ENCODE peak calls at places on chromosomes 13 and 19, in seven cellular contexts. One of them, this sample, is unnamed.

GRCh38 chr19:55552620-55553019 is 7.3 kb upstream of the SBK3 start:
- DNase-seq in BJ: peak; percentile 85
- DNase-seq in AG04450: peak; percentile 51
- DNase-seq in HFF-Myc: no peak
- DNase-seq in AG09309: peak; percentile 82
- DNase-seq in upper lobe of right lung: no peak
- DNase-seq in endodermal cell: no peak
- DNase-seq in this sample: peak; percentile 83

GRCh38 chr13:98988277-98988676 is 10.4 kb upstream of the DOCK9 start:
- DNase-seq in AG09309: no peak
- DNase-seq in endodermal cell: no peak
- DNase-seq in upper lobe of right lung: no peak
- DNase-seq in BJ: no peak
- DNase-seq in AG04450: no peak
- DNase-seq in HFF-Myc: no peak
- DNase-seq in this sample: no peak

GRCh38 chr19:17775991-17776803 is 18.7 kb upstream of the B3GNT3 start:
- DNase-seq in upper lobe of right lung: peak; percentile 88
- DNase-seq in AG09309: no peak
- DNase-seq in HFF-Myc: no peak
- DNase-seq in BJ: no peak
- DNase-seq in AG04450: no peak
- DNase-seq in endodermal cell: no peak
- DNase-seq in this sample: no peak

GRCh38 chr19:5592531-5592930 is 24.8 kb upstream of the TINCR start:
- DNase-seq in BJ: no peak
- DNase-seq in endodermal cell: no peak
- DNase-seq in HFF-Myc: no peak
- DNase-seq in AG09309: no peak
- DNase-seq in upper lobe of right lung: no peak
- DNase-seq in AG04450: no peak
- DNase-seq in this sample: no peak

GRCh38 chr19:19444694-19445155 is 39.2 kb downstream of the GATAD2A start:
- DNase-seq in HFF-Myc: no peak
- DNase-seq in endodermal cell: peak; percentile 55
- DNase-seq in upper lobe of right lung: no peak
- DNase-seq in BJ: no peak
- DNase-seq in AG04450: no peak
- DNase-seq in AG09309: no peak
- DNase-seq in this sample: no peak

GRCh38 chr19:18862976-18863842 is 31.4 kb downstream of the UPF1 start:
- DNase-seq in HFF-Myc: no peak
- DNase-seq in AG04450: no peak
- DNase-seq in AG09309: no peak
- DNase-seq in upper lobe of right lung: no peak
- DNase-seq in BJ: no peak
- DNase-seq in endodermal cell: no peak
- DNase-seq in this sample: no peak

GRCh38 chr13:112870062-112870352 is 99.0 kb upstream of the MCF2L start:
- DNase-seq in AG09309: no peak
- DNase-seq in HFF-Myc: no peak
- DNase-seq in upper lobe of right lung: no peak
- DNase-seq in BJ: no peak
- DNase-seq in AG04450: no peak
- DNase-seq in endodermal cell: no peak
- DNase-seq in this sample: no peak

GRCh38 chr19:27780367-27781065 is 1432.4 kb downstream of the UQCRFS1 start:
- DNase-seq in upper lobe of right lung: no peak
- DNase-seq in BJ: no peak
- DNase-seq in AG04450: no peak
- DNase-seq in HFF-Myc: no peak
- DNase-seq in endodermal cell: peak; percentile 16
- DNase-seq in AG09309: no peak
- DNase-seq in this sample: no peak

GRCh38 chr19:17337675-17338439 is 504 bp downstream of the GTPBP3 start:
- DNase-seq in upper lobe of right lung: no peak
- DNase-seq in HFF-Myc: no peak
- DNase-seq in AG09309: no peak
- DNase-seq in endodermal cell: no peak
- DNase-seq in BJ: no peak
- DNase-seq in AG04450: no peak
- DNase-seq in this sample: no peak

GRCh38 chr19:15199652-15200574 is 882 bp downstream of the NOTCH3 start:
- DNase-seq in AG04450: no peak
- DNase-seq in HFF-Myc: no peak
- DNase-seq in endodermal cell: peak; percentile 91
- DNase-seq in BJ: no peak
- DNase-seq in AG09309: no peak
- DNase-seq in upper lobe of right lung: no peak
- DNase-seq in this sample: no peak

GRCh38 chr19:7605490-7606222 is 10.0 kb downstream of the CAMSAP3 start:
- DNase-seq in HFF-Myc: no peak
- DNase-seq in endodermal cell: peak; percentile 88
- DNase-seq in upper lobe of right lung: no peak
- DNase-seq in BJ: no peak
- DNase-seq in AG04450: no peak
- DNase-seq in AG09309: no peak
- DNase-seq in this sample: no peak

GRCh38 chr13:32932376-32932775 is 83.8 kb upstream of the KL start:
- DNase-seq in AG04450: no peak
- DNase-seq in upper lobe of right lung: no peak
- DNase-seq in AG09309: peak; percentile 28
- DNase-seq in endodermal cell: no peak
- DNase-seq in BJ: no peak
- DNase-seq in HFF-Myc: no peak
- DNase-seq in this sample: no peak

GRCh38 chr13:33227927-33228644 is 57.5 kb downstream of the STARD13 start:
- DNase-seq in BJ: no peak
- DNase-seq in upper lobe of right lung: no peak
- DNase-seq in AG04450: no peak
- DNase-seq in AG09309: no peak
- DNase-seq in HFF-Myc: no peak
- DNase-seq in endodermal cell: no peak
- DNase-seq in this sample: no peak

GRCh38 chr19:15840833-15841232 is 25.4 kb upstream of the OR10H1 start:
- DNase-seq in HFF-Myc: no peak
- DNase-seq in endodermal cell: no peak
- DNase-seq in BJ: no peak
- DNase-seq in upper lobe of right lung: no peak
- DNase-seq in AG04450: no peak
- DNase-seq in AG09309: no peak
- DNase-seq in this sample: no peak

GRCh38 chr13:83879431-83880171 is 2.7 kb downstream of the SLITRK1 start:
- DNase-seq in HFF-Myc: no peak
- DNase-seq in upper lobe of right lung: no peak
- DNase-seq in AG09309: no peak
- DNase-seq in endodermal cell: peak; percentile 56
- DNase-seq in BJ: no peak
- DNase-seq in AG04450: no peak
- DNase-seq in this sample: no peak

GRCh38 chr13:98959299-98959698 is 18.6 kb downstream of the DOCK9 start:
- DNase-seq in BJ: no peak
- DNase-seq in endodermal cell: no peak
- DNase-seq in AG09309: no peak
- DNase-seq in upper lobe of right lung: no peak
- DNase-seq in HFF-Myc: no peak
- DNase-seq in AG04450: no peak
- DNase-seq in this sample: no peak

GRCh38 chr19:543912-544608 is at the start of gene GZMM:
- DNase-seq in HFF-Myc: no peak
- DNase-seq in BJ: no peak
- DNase-seq in upper lobe of right lung: no peak
- DNase-seq in endodermal cell: peak; percentile 39
- DNase-seq in AG09309: no peak
- DNase-seq in AG04450: no peak
- DNase-seq in this sample: no peak

GRCh38 chr19:18939922-18940775 is 868 bp downstream of the HOMER3 start:
- DNase-seq in BJ: no peak
- DNase-seq in HFF-Myc: no peak
- DNase-seq in AG04450: no peak
- DNase-seq in endodermal cell: peak; percentile 81
- DNase-seq in upper lobe of right lung: peak; percentile 75
- DNase-seq in AG09309: no peak
- DNase-seq in this sample: no peak

GRCh38 chr13:33401238-33401637 is 115.7 kb upstream of the STARD13 start:
- DNase-seq in AG04450: no peak
- DNase-seq in endodermal cell: no peak
- DNase-seq in HFF-Myc: no peak
- DNase-seq in AG09309: no peak
- DNase-seq in BJ: no peak
- DNase-seq in upper lobe of right lung: peak; percentile 62
- DNase-seq in this sample: no peak

GRCh38 chr19:49340069-49340864 is 5.1 kb downstream of the CD37 start:
- DNase-seq in BJ: no peak
- DNase-seq in HFF-Myc: no peak
- DNase-seq in upper lobe of right lung: peak; percentile 85
- DNase-seq in endodermal cell: peak; percentile 89
- DNase-seq in AG04450: no peak
- DNase-seq in AG09309: no peak
- DNase-seq in this sample: no peak

GRCh38 chr13:48475230-48475629 is 57.6 kb downstream of the RCBTB2 start:
- DNase-seq in HFF-Myc: no peak
- DNase-seq in AG09309: no peak
- DNase-seq in endodermal cell: no peak
- DNase-seq in AG04450: no peak
- DNase-seq in BJ: no peak
- DNase-seq in upper lobe of right lung: no peak
- DNase-seq in this sample: no peak

GRCh38 chr19:50047686-50048085 is 21.9 kb downstream of the ZNF473 start:
- DNase-seq in AG04450: no peak
- DNase-seq in upper lobe of right lung: no peak
- DNase-seq in BJ: no peak
- DNase-seq in endodermal cell: no peak
- DNase-seq in AG09309: no peak
- DNase-seq in HFF-Myc: no peak
- DNase-seq in this sample: no peak

GRCh38 chr19:49875801-49876421 is 1.2 kb downstream of the AKT1S1 start:
- DNase-seq in BJ: no peak
- DNase-seq in upper lobe of right lung: peak; percentile 86
- DNase-seq in AG09309: no peak
- DNase-seq in HFF-Myc: no peak
- DNase-seq in endodermal cell: peak; percentile 84
- DNase-seq in AG04450: no peak
- DNase-seq in this sample: no peak

GRCh38 chr13:33090755-33091454 is 74.7 kb downstream of the KL start:
- DNase-seq in BJ: no peak
- DNase-seq in AG09309: no peak
- DNase-seq in HFF-Myc: no peak
- DNase-seq in endodermal cell: no peak
- DNase-seq in AG04450: no peak
- DNase-seq in upper lobe of right lung: no peak
- DNase-seq in this sample: no peak

GRCh38 chr13:107450931-107451330 is 764.4 kb downstream of the LIG4 start:
- DNase-seq in upper lobe of right lung: no peak
- DNase-seq in endodermal cell: no peak
- DNase-seq in AG04450: peak; percentile 96
- DNase-seq in HFF-Myc: no peak
- DNase-seq in BJ: peak; percentile 57
- DNase-seq in AG09309: peak; percentile 97
- DNase-seq in this sample: peak; percentile 94

GRCh38 chr13:41465215-41465907 is 8.0 kb downstream of the RGCC start:
- DNase-seq in AG04450: peak; percentile 53
- DNase-seq in BJ: peak; percentile 31
- DNase-seq in HFF-Myc: peak; percentile 31
- DNase-seq in upper lobe of right lung: peak; percentile 77
- DNase-seq in endodermal cell: no peak
- DNase-seq in AG09309: peak; percentile 37
- DNase-seq in this sample: peak; percentile 57

GRCh38 chr13:112764864-112765561 is 75.2 kb downstream of the ATP11A start:
- DNase-seq in AG09309: no peak
- DNase-seq in HFF-Myc: no peak
- DNase-seq in AG04450: no peak
- DNase-seq in endodermal cell: no peak
- DNase-seq in BJ: no peak
- DNase-seq in upper lobe of right lung: peak; percentile 84
- DNase-seq in this sample: no peak

GRCh38 chr19:14674764-14675163 is at the start of gene ADGRE3:
- DNase-seq in AG09309: no peak
- DNase-seq in AG04450: no peak
- DNase-seq in BJ: no peak
- DNase-seq in upper lobe of right lung: no peak
- DNase-seq in endodermal cell: no peak
- DNase-seq in HFF-Myc: no peak
- DNase-seq in this sample: no peak

GRCh38 chr19:17610384-17610783 is 54.9 kb downstream of the COLGALT1 start:
- DNase-seq in upper lobe of right lung: no peak
- DNase-seq in BJ: no peak
- DNase-seq in AG09309: no peak
- DNase-seq in endodermal cell: no peak
- DNase-seq in HFF-Myc: no peak
- DNase-seq in AG04450: no peak
- DNase-seq in this sample: no peak

GRCh38 chr13:95643814-95644598 is 500 bp downstream of the DZIP1 start:
- DNase-seq in AG09309: no peak
- DNase-seq in HFF-Myc: no peak
- DNase-seq in BJ: no peak
- DNase-seq in AG04450: no peak
- DNase-seq in endodermal cell: peak; percentile 87
- DNase-seq in upper lobe of right lung: no peak
- DNase-seq in this sample: no peak
- H3K4me3 ChIP-seq in AG09309: peak overlapping the region; percentile 50
- H3K4me3 ChIP-seq in HFF-Myc: peak overlapping the region; percentile 81
- H3K4me3 ChIP-seq in BJ: peak overlapping the region; percentile 64
- H3K4me3 ChIP-seq in AG04450: peak overlapping the region; percentile 65
- H3K4me3 ChIP-seq in endodermal cell: peak overlapping the region; percentile 82
- H3K4me3 ChIP-seq in upper lobe of right lung: peak overlapping the region; percentile 56
- H3K4me3 ChIP-seq in this sample: peak overlapping the region; percentile 76

DNA sequence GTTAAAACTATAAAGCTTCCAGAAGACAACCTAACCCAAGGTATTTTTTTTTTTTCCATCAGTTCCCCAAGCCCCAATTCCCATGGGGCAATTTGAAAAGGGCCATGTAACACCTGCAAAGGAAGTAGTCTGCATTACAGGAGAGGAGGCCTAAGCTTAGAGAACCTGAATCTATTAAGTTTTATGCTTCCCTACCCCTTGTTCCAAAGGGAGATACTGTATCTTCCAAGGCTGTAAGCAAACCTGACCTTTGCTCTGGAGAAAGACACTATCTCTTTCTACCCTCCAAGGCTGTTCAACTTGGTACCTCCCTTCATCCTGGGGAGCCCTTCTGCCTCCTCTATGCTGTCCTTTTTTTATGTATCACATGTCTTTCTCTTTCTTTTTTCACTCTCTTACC is 15.0 kb downstream of the KATNAL1 start:
- DNase-seq in BJ: no peak
- DNase-seq in AG09309: no peak
- DNase-seq in endodermal cell: no peak
- DNase-seq in upper lobe of right lung: no peak
- DNase-seq in HFF-Myc: no peak
- DNase-seq in AG04450: no peak
- DNase-seq in this sample: no peak
- H3K4me3 ChIP-seq in BJ: no peak overlapping the region
- H3K4me3 ChIP-seq in AG09309: no peak overlapping the region
- H3K4me3 ChIP-seq in endodermal cell: no peak overlapping the region
- H3K4me3 ChIP-seq in upper lobe of right lung: no peak overlapping the region
- H3K4me3 ChIP-seq in HFF-Myc: no peak overlapping the region
- H3K4me3 ChIP-seq in AG04450: no peak overlapping the region
- H3K4me3 ChIP-seq in this sample: no peak overlapping the region

GRCh38 chr19:43207991-43208390 is 2.6 kb upstream of the PSG4 start:
- DNase-seq in AG04450: no peak
- DNase-seq in upper lobe of right lung: no peak
- DNase-seq in endodermal cell: no peak
- DNase-seq in AG09309: no peak
- DNase-seq in BJ: no peak
- DNase-seq in HFF-Myc: no peak
- DNase-seq in this sample: no peak
- H3K4me3 ChIP-seq in AG04450: no peak overlapping the region
- H3K4me3 ChIP-seq in upper lobe of right lung: no peak overlapping the region
- H3K4me3 ChIP-seq in endodermal cell: no peak overlapping the region
- H3K4me3 ChIP-seq in AG09309: no peak overlapping the region
- H3K4me3 ChIP-seq in BJ: no peak overlapping the region
- H3K4me3 ChIP-seq in HFF-Myc: no peak overlapping the region
- H3K4me3 ChIP-seq in this sample: no peak overlapping the region

GRCh38 chr13:94119360-94119936 is 360.0 kb downstream of the DCT start:
- DNase-seq in AG09309: no peak
- DNase-seq in endodermal cell: no peak
- DNase-seq in HFF-Myc: no peak
- DNase-seq in upper lobe of right lung: peak; percentile 66
- DNase-seq in AG04450: no peak
- DNase-seq in BJ: no peak
- DNase-seq in this sample: no peak
- H3K4me3 ChIP-seq in AG09309: no peak overlapping the region
- H3K4me3 ChIP-seq in endodermal cell: no peak overlapping the region
- H3K4me3 ChIP-seq in HFF-Myc: no peak overlapping the region
- H3K4me3 ChIP-seq in upper lobe of right lung: no peak overlapping the region
- H3K4me3 ChIP-seq in AG04450: no peak overlapping the region
- H3K4me3 ChIP-seq in BJ: no peak overlapping the region
- H3K4me3 ChIP-seq in this sample: no peak overlapping the region

This sample was measured in skeletal muscle cell.